ENCODE peak calls at places on chromosomes 13 and 19, in five cellular contexts. One of them, this sample, is unnamed.

GRCh38 chr19:7355151-7355845 is 6.6 kb downstream of the ARHGEF18 start:
- DNase-seq in left ventricle myocardium inferior: no peak
- DNase-seq in kidney epithelial cell: no peak
- DNase-seq in dorsolateral prefrontal cortex: no peak
- DNase-seq in IMR-90: peak; percentile 59
- DNase-seq in this sample: no peak

GRCh38 chr19:10462557-10462956 is 40.6 kb downstream of the KEAP1 start:
- DNase-seq in left ventricle myocardium inferior: no peak
- DNase-seq in kidney epithelial cell: no peak
- DNase-seq in dorsolateral prefrontal cortex: no peak
- DNase-seq in IMR-90: no peak
- DNase-seq in this sample: no peak

GRCh38 chr13:46327256-46327655 is 59.8 kb downstream of the RUBCNL start:
- DNase-seq in left ventricle myocardium inferior: no peak
- DNase-seq in kidney epithelial cell: no peak
- DNase-seq in dorsolateral prefrontal cortex: no peak
- DNase-seq in IMR-90: no peak
- DNase-seq in this sample: no peak

GRCh38 chr13:99083976-99084375 is 106.1 kb upstream of the DOCK9 start:
- DNase-seq in left ventricle myocardium inferior: no peak
- DNase-seq in kidney epithelial cell: no peak
- DNase-seq in dorsolateral prefrontal cortex: no peak
- DNase-seq in IMR-90: no peak
- DNase-seq in this sample: no peak

GRCh38 chr19:32421589-32422361 is 16.2 kb downstream of the DPY19L3 start:
- DNase-seq in left ventricle myocardium inferior: no peak
- DNase-seq in kidney epithelial cell: no peak
- DNase-seq in dorsolateral prefrontal cortex: no peak
- DNase-seq in IMR-90: no peak
- DNase-seq in this sample: no peak

GRCh38 chr19:4732680-4733114 is 9.1 kb upstream of the DPP9 start:
- DNase-seq in left ventricle myocardium inferior: peak; percentile 29
- DNase-seq in kidney epithelial cell: no peak
- DNase-seq in dorsolateral prefrontal cortex: peak; percentile 61
- DNase-seq in IMR-90: peak; percentile 57
- DNase-seq in this sample: no peak

GRCh38 chr13:42363941-42364612 is 92.1 kb downstream of the AKAP11 start:
- DNase-seq in left ventricle myocardium inferior: no peak
- DNase-seq in kidney epithelial cell: peak; percentile 7
- DNase-seq in dorsolateral prefrontal cortex: no peak
- DNase-seq in IMR-90: peak; percentile 17
- DNase-seq in this sample: no peak

GRCh38 chr19:35756373-35757230 is at the start of gene HSPB6:
- DNase-seq in left ventricle myocardium inferior: peak; percentile 80
- DNase-seq in kidney epithelial cell: no peak
- DNase-seq in dorsolateral prefrontal cortex: no peak
- DNase-seq in IMR-90: peak; percentile 72
- DNase-seq in this sample: no peak

GRCh38 chr13:43880451-43880850 is 747 bp downstream of the LACC1 start:
- DNase-seq in left ventricle myocardium inferior: no peak
- DNase-seq in kidney epithelial cell: no peak
- DNase-seq in dorsolateral prefrontal cortex: no peak
- DNase-seq in IMR-90: no peak
- DNase-seq in this sample: no peak

DNA sequence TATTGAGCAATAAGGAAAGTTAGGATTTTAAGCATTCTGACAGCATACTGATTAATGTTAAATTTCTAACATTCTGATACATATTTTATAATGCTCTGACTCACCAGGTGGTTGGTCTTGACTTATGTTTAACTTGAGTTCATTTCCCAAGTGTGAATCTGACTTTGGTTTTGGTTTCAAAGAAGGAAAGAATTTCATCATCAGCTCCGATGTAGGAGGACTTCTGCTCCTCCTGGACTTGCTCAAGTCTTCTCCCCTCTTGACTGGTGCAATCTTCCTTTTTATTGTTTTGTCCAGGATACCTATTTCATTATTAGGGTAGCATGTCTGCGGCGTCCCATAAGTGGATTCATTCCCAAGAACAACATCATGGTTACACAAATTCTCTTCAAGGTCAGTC is 141.3 kb downstream of the RNF17 start:
- DNase-seq in left ventricle myocardium inferior: no peak
- DNase-seq in kidney epithelial cell: no peak
- DNase-seq in dorsolateral prefrontal cortex: no peak
- DNase-seq in IMR-90: peak; percentile 36
- DNase-seq in this sample: no peak
- TF ChIP-seq CTCF in left ventricle myocardium inferior: no peak
- TF ChIP-seq CTCF in kidney epithelial cell: no peak
- TF ChIP-seq CTCF in dorsolateral prefrontal cortex: no peak
- TF ChIP-seq CTCF in IMR-90: no peak
- TF ChIP-seq CTCF in this sample: no peak

GRCh38 chr13:76129305-76130040 is 493.3 kb downstream of the LMO7 start:
- DNase-seq in left ventricle myocardium inferior: no peak
- DNase-seq in kidney epithelial cell: no peak
- DNase-seq in dorsolateral prefrontal cortex: no peak
- DNase-seq in IMR-90: no peak
- DNase-seq in this sample: no peak
- H3K4me3 ChIP-seq in left ventricle myocardium inferior: no peak overlapping the region
- H3K4me3 ChIP-seq in kidney epithelial cell: no peak overlapping the region
- H3K4me3 ChIP-seq in dorsolateral prefrontal cortex: no peak overlapping the region
- H3K4me3 ChIP-seq in IMR-90: no peak overlapping the region
- H3K4me3 ChIP-seq in this sample: no peak overlapping the region

GRCh38 chr13:23086951-23087350 is 93.8 kb upstream of the SGCG start:
- DNase-seq in left ventricle myocardium inferior: no peak
- DNase-seq in kidney epithelial cell: no peak
- DNase-seq in dorsolateral prefrontal cortex: no peak
- DNase-seq in IMR-90: no peak
- DNase-seq in this sample: no peak

GRCh38 chr13:23081901-23082300 is 98.9 kb upstream of the SGCG start:
- DNase-seq in left ventricle myocardium inferior: no peak
- DNase-seq in kidney epithelial cell: no peak
- DNase-seq in dorsolateral prefrontal cortex: peak; percentile 72
- DNase-seq in IMR-90: no peak
- DNase-seq in this sample: no peak

GRCh38 chr13:23087884-23088283 is 92.9 kb upstream of the SGCG start:
- DNase-seq in left ventricle myocardium inferior: no peak
- DNase-seq in kidney epithelial cell: no peak
- DNase-seq in dorsolateral prefrontal cortex: no peak
- DNase-seq in IMR-90: peak; percentile 20
- DNase-seq in this sample: no peak
- TF ChIP-seq CTCF in left ventricle myocardium inferior: peak; percentile 49
- TF ChIP-seq CTCF in kidney epithelial cell: peak; percentile 62
- TF ChIP-seq CTCF in dorsolateral prefrontal cortex: no peak
- TF ChIP-seq CTCF in IMR-90: peak; percentile 31
- TF ChIP-seq CTCF in this sample: peak; percentile 53

GRCh38 chr19:28727133-28727834 is 485.7 kb downstream of the UQCRFS1 start:
- DNase-seq in left ventricle myocardium inferior: no peak
- DNase-seq in kidney epithelial cell: no peak
- DNase-seq in dorsolateral prefrontal cortex: no peak
- DNase-seq in IMR-90: no peak
- DNase-seq in this sample: no peak
- H3K4me3 ChIP-seq in left ventricle myocardium inferior: peak overlapping the region; percentile 55
- H3K4me3 ChIP-seq in kidney epithelial cell: peak overlapping the region; percentile 37
- H3K4me3 ChIP-seq in dorsolateral prefrontal cortex: peak overlapping the region; percentile 4
- H3K4me3 ChIP-seq in IMR-90: no peak overlapping the region
- H3K4me3 ChIP-seq in this sample: peak overlapping the region; percentile 54

GRCh38 chr19:17346109-17346671 is 8.8 kb downstream of the GTPBP3 start:
- DNase-seq in left ventricle myocardium inferior: peak; percentile 79
- DNase-seq in kidney epithelial cell: no peak
- DNase-seq in dorsolateral prefrontal cortex: peak; percentile 70
- DNase-seq in IMR-90: peak; percentile 42
- DNase-seq in this sample: no peak
- TF ChIP-seq CTCF in left ventricle myocardium inferior: peak; percentile 98
- TF ChIP-seq CTCF in kidney epithelial cell: peak; percentile 94
- TF ChIP-seq CTCF in dorsolateral prefrontal cortex: peak; percentile 95
- TF ChIP-seq CTCF in IMR-90: peak; percentile 90
- TF ChIP-seq CTCF in this sample: peak; percentile 94

GRCh38 chr13:113837554-113838355 is 26.1 kb downstream of the GAS6 start:
- DNase-seq in left ventricle myocardium inferior: peak; percentile 96
- DNase-seq in kidney epithelial cell: peak; percentile 82
- DNase-seq in dorsolateral prefrontal cortex: peak; percentile 92
- DNase-seq in IMR-90: peak; percentile 98
- DNase-seq in this sample: peak; percentile 94
- H3K4me3 ChIP-seq in left ventricle myocardium inferior: peak overlapping the region; percentile 49
- H3K4me3 ChIP-seq in kidney epithelial cell: no peak overlapping the region
- H3K4me3 ChIP-seq in dorsolateral prefrontal cortex: peak overlapping the region; percentile 49
- H3K4me3 ChIP-seq in IMR-90: peak overlapping the region; percentile 25
- H3K4me3 ChIP-seq in this sample: peak overlapping the region; percentile 49

This sample was measured in HFF-Myc.